ENCODE peak calls at places on chromosome 3, in five cellular contexts. One of them, this sample, is unnamed.
A peak's percentile ranks its signal among the peaks of the same experiment; 100 is the strongest.

GRCh38 chr3:12638105-12638504 is 25.8 kb downstream of the RAF1 start:
- DNase-seq in mesendoderm: no peak
- DNase-seq in Peyer's patch: no peak
- DNase-seq in neural crest cell: no peak
- DNase-seq in stimulated activated CD4-positive, alpha-beta T cell treated with anti-CD3 and anti-CD28 coated beads, Interleukin-12 subunit alpha, Interleukin-12 subunit beta, amount 100 ng/mL, for 48 hours: no peak
- DNase-seq in this sample: no peak

GRCh38 chr3:159620281-159620680 is 368.4 kb upstream of the IL12A start:
- DNase-seq in Peyer's patch: no peak
- DNase-seq in stimulated activated CD4-positive, alpha-beta T cell treated with anti-CD3 and anti-CD28 coated beads, Interleukin-12 subunit alpha, Interleukin-12 subunit beta, amount 100 ng/mL, for 48 hours: no peak
- DNase-seq in mesendoderm: no peak
- DNase-seq in neural crest cell: no peak
- DNase-seq in this sample: no peak

GRCh38 chr3:4584537-4585249 is 91.5 kb downstream of the ITPR1 start:
- DNase-seq in stimulated activated CD4-positive, alpha-beta T cell treated with anti-CD3 and anti-CD28 coated beads, Interleukin-12 subunit alpha, Interleukin-12 subunit beta, amount 100 ng/mL, for 48 hours: no peak
- DNase-seq in neural crest cell: no peak
- DNase-seq in Peyer's patch: no peak
- DNase-seq in mesendoderm: no peak
- DNase-seq in this sample: no peak

GRCh38 chr3:98817546-98817945 is 54.4 kb downstream of the ST3GAL6 start:
- DNase-seq in mesendoderm: peak; percentile 61
- DNase-seq in stimulated activated CD4-positive, alpha-beta T cell treated with anti-CD3 and anti-CD28 coated beads, Interleukin-12 subunit alpha, Interleukin-12 subunit beta, amount 100 ng/mL, for 48 hours: no peak
- DNase-seq in neural crest cell: no peak
- DNase-seq in Peyer's patch: no peak
- DNase-seq in this sample: peak; percentile 48

GRCh38 chr3:21294768-21295167 is 456.2 kb downstream of the ZNF385D start:
- DNase-seq in Peyer's patch: no peak
- DNase-seq in neural crest cell: no peak
- DNase-seq in stimulated activated CD4-positive, alpha-beta T cell treated with anti-CD3 and anti-CD28 coated beads, Interleukin-12 subunit alpha, Interleukin-12 subunit beta, amount 100 ng/mL, for 48 hours: no peak
- DNase-seq in mesendoderm: no peak
- DNase-seq in this sample: no peak

GRCh38 chr3:184583345-184584000 is 21.9 kb downstream of the EPHB3 start:
- DNase-seq in neural crest cell: no peak
- DNase-seq in Peyer's patch: no peak
- DNase-seq in mesendoderm: no peak
- DNase-seq in stimulated activated CD4-positive, alpha-beta T cell treated with anti-CD3 and anti-CD28 coated beads, Interleukin-12 subunit alpha, Interleukin-12 subunit beta, amount 100 ng/mL, for 48 hours: no peak
- DNase-seq in this sample: no peak

GRCh38 chr3:187878776-187879524 is 133.7 kb upstream of the BCL6 start:
- DNase-seq in Peyer's patch: no peak
- DNase-seq in stimulated activated CD4-positive, alpha-beta T cell treated with anti-CD3 and anti-CD28 coated beads, Interleukin-12 subunit alpha, Interleukin-12 subunit beta, amount 100 ng/mL, for 48 hours: no peak
- DNase-seq in mesendoderm: no peak
- DNase-seq in neural crest cell: no peak
- DNase-seq in this sample: no peak

GRCh38 chr3:13325892-13326443 is 94.2 kb downstream of the NUP210 start:
- DNase-seq in stimulated activated CD4-positive, alpha-beta T cell treated with anti-CD3 and anti-CD28 coated beads, Interleukin-12 subunit alpha, Interleukin-12 subunit beta, amount 100 ng/mL, for 48 hours: no peak
- DNase-seq in mesendoderm: no peak
- DNase-seq in neural crest cell: no peak
- DNase-seq in Peyer's patch: no peak
- DNase-seq in this sample: no peak

GRCh38 chr3:193978446-193978845 is 157.5 kb upstream of the HES1 start:
- DNase-seq in neural crest cell: no peak
- DNase-seq in mesendoderm: no peak
- DNase-seq in stimulated activated CD4-positive, alpha-beta T cell treated with anti-CD3 and anti-CD28 coated beads, Interleukin-12 subunit alpha, Interleukin-12 subunit beta, amount 100 ng/mL, for 48 hours: no peak
- DNase-seq in Peyer's patch: no peak
- DNase-seq in this sample: no peak

GRCh38 chr3:127097516-127097915 is 95.4 kb upstream of the PRR23E start:
- DNase-seq in stimulated activated CD4-positive, alpha-beta T cell treated with anti-CD3 and anti-CD28 coated beads, Interleukin-12 subunit alpha, Interleukin-12 subunit beta, amount 100 ng/mL, for 48 hours: no peak
- DNase-seq in Peyer's patch: no peak
- DNase-seq in mesendoderm: no peak
- DNase-seq in neural crest cell: no peak
- DNase-seq in this sample: no peak

GRCh38 chr3:117603097-117603496 is 893.5 kb downstream of the TUSC7 start:
- DNase-seq in mesendoderm: no peak
- DNase-seq in stimulated activated CD4-positive, alpha-beta T cell treated with anti-CD3 and anti-CD28 coated beads, Interleukin-12 subunit alpha, Interleukin-12 subunit beta, amount 100 ng/mL, for 48 hours: no peak
- DNase-seq in Peyer's patch: no peak
- DNase-seq in neural crest cell: no peak
- DNase-seq in this sample: no peak

This sample was measured in SK-N-DZ.